ENCODE peak calls at places on chromosomes 3 and 15, in ten cellular contexts. U, X, C, D, M, V, J, R, P and H are unnamed samples.

GRCh38 chr3:58237238-58237939 is at the start of gene ABHD6:
- DNase-seq in U (peak; percentile 82), X (peak; percentile 77), C (peak; percentile 17), D (peak; percentile 89), M (no peak), V (no peak), J (peak; percentile 91), R (peak; percentile 84), P (peak; percentile 88), H (no peak)

GRCh38 chr3:170565495-170565894 is 20.4 kb downstream of the SLC7A14 start:
- DNase-seq in U (no peak), X (no peak), C (no peak), D (no peak), M (no peak), V (no peak), J (no peak), R (no peak), P (no peak), H (no peak)

GRCh38 chr15:58628206-58629057 is 121.1 kb downstream of the ADAM10 start:
- DNase-seq in U (no peak), X (no peak), C (no peak), D (no peak), M (no peak), V (no peak), J (no peak), R (no peak), P (peak; percentile 31), H (no peak)

GRCh38 chr15:100295939-100296338 is 45.8 kb downstream of the ADAMTS17 start:
- DNase-seq in U (no peak), X (no peak), C (no peak), D (no peak), M (no peak), V (no peak), J (no peak), R (no peak), P (no peak), H (no peak)

GRCh38 chr3:160544837-160545236 is 20.5 kb downstream of the KPNA4 start:
- DNase-seq in U (no peak), X (no peak), C (no peak), D (no peak), M (no peak), V (no peak), J (no peak), R (no peak), P (no peak), H (peak; percentile 24)

GRCh38 chr15:96560246-96560895 is 229.9 kb downstream of the NR2F2 start:
- DNase-seq in U (no peak), X (no peak), C (no peak), D (no peak), M (no peak), V (no peak), J (no peak), R (no peak), P (no peak), H (no peak)

GRCh38 chr3:101940521-101940992 is 91.2 kb downstream of the NFKBIZ start:
- DNase-seq in U (no peak), X (peak; percentile 63), C (peak; percentile 90), D (peak; percentile 76), M (peak; percentile 80), V (no peak), J (no peak), R (peak; percentile 11), P (no peak), H (peak; percentile 94)

GRCh38 chr15:58066042-58066867 is 744 bp upstream of the ALDH1A2 start:
- DNase-seq in U (peak; percentile 73), X (peak; percentile 67), C (no peak), D (peak; percentile 71), M (peak; percentile 2), V (no peak), J (peak; percentile 92), R (peak; percentile 48), P (no peak), H (peak; percentile 1)

DNA sequence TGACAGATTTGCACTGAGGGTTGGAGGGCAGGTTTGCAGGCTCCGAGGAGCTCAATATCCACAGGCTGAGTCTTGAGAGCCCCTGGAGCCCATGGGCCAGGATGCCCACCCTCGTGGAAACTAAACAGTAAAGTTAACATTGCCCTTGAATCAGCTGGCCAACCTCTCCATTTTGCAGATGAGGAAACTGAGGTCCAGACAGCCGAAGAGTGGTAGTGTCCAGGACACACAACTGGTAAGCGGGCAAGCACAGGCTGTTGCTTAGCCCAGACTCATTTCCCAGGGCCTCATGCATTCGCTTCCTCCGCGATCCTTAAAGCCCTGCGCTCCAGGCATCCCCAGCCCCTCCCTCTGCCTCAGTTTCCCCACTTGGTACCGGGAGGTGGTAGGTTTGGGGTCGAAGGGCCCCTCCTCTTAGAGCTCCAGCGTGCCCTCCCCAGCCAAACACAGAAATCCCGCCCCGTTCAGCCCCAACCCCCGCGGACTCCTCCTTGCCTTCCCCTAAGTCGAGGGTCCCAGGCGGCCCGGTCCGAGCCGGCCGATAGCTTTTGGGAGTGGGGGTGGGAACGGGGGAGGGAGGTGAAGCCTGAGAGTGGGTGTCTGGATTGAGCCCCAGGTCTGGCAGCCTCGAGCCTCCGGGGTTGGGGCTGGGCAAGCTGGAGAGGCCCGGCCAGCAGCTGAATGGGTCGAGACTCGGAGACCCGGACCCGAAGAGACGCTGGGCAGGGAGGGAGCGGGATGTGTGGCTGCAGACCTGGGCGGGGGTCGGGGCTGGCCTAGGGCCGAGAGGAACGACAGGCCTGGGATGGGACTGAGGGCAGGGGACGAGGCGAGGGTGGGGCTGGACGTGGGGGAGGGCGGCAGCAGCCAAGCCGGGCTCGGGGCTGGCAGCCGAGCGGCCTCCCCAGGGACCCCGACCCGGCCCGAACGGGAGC is 3.6 kb downstream of the PTH1R start:
- DNase-seq in U (no peak), X (no peak), C (no peak), D (no peak), M (no peak), V (no peak), J (no peak), R (no peak), P (no peak), H (no peak)
- H3K4me3 ChIP-seq in U (peak overlapping the region; percentile 40), X (peak overlapping the region; percentile 76), C (peak overlapping the region; percentile 34), D (peak overlapping the region; percentile 50), M (peak overlapping the region; percentile 11), V (peak overlapping the region; percentile 10), J (peak overlapping the region; percentile 33), R (no peak overlapping the region), P (no peak overlapping the region), H (peak overlapping the region; percentile 45)

DNA sequence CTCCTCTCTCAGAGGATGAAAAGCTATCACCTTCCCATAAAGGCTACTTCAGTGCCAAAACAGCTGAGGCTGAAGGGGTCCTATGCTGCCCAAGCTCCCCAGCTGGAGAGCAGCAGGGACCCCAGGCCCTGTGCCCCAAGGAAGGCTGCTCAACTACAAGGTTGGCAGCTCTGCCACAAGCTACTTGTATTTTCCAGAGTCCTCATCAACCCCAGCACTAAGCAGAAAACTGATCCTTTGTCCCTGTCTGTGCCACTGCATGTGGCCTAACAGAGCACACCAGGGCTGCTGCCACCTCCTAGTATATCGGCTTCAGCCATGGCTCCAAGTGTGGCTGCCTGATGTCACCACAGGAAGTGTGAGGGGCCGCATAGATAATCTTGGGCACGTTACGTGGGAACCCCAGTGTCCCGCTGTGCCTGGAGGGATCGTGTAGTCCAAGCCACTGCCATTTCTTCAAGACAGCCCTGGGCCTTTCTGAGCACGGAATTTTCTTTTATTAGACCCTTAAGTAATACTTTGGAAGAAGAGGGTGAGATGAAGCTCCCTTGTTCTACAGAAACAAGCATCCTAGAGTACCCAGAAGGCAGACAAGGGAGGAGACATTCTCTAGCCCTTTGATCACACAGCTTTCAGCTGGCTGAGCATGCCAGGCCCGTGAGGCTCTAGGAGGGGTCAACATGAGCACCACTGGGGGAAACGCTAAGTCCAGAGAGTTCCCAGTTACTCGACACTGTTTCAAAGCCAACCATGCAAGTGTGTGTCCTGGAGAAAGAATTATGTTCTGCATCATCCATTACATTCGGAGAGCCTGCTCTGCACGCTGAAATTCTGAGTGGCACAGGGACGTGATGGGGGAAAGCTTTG is 60.7 kb downstream of the CAPN7 start:
- DNase-seq in U (no peak), X (no peak), C (no peak), D (no peak), M (no peak), V (no peak), J (no peak), R (no peak), P (no peak), H (no peak)
- H3K4me3 ChIP-seq in U (no peak overlapping the region), X (no peak overlapping the region), C (no peak overlapping the region), D (no peak overlapping the region), M (no peak overlapping the region), V (no peak overlapping the region), J (no peak overlapping the region), R (no peak overlapping the region), P (no peak overlapping the region), H (no peak overlapping the region)

GRCh38 chr3:128006061-128006470 is 46.2 kb upstream of the SEC61A1 start:
- DNase-seq in U (no peak), X (no peak), C (no peak), D (no peak), M (no peak), V (no peak), J (no peak), R (peak; percentile 30), P (no peak), H (no peak)
- H3K4me3 ChIP-seq in U (no peak overlapping the region), X (no peak overlapping the region), C (no peak overlapping the region), D (no peak overlapping the region), M (no peak overlapping the region), V (no peak overlapping the region), J (no peak overlapping the region), R (no peak overlapping the region), P (no peak overlapping the region), H (no peak overlapping the region)

GRCh38 chr15:74431645-74432044 is 2.1 kb downstream of the SEMA7A start:
- DNase-seq in U (no peak), X (no peak), C (no peak), D (no peak), M (no peak), V (no peak), J (no peak), R (no peak), P (no peak), H (no peak)

GRCh38 chr15:74431116-74431515 is 2.6 kb downstream of the SEMA7A start:
- DNase-seq in U (no peak), X (no peak), C (no peak), D (no peak), M (no peak), V (no peak), J (no peak), R (no peak), P (no peak), H (no peak)

GRCh38 chr15:74432968-74433591 is 678 bp downstream of the SEMA7A start:
- DNase-seq in U (no peak), X (no peak), C (no peak), D (no peak), M (no peak), V (no peak), J (no peak), R (no peak), P (no peak), H (no peak)

GRCh38 chr15:74433592-74434259 is at the start of gene SEMA7A:
- DNase-seq in U (peak; percentile 86), X (peak; percentile 84), C (no peak), D (peak; percentile 89), M (peak; percentile 19), V (no peak), J (peak; percentile 87), R (peak; percentile 80), P (peak; percentile 65), H (peak; percentile 20)

DNA sequence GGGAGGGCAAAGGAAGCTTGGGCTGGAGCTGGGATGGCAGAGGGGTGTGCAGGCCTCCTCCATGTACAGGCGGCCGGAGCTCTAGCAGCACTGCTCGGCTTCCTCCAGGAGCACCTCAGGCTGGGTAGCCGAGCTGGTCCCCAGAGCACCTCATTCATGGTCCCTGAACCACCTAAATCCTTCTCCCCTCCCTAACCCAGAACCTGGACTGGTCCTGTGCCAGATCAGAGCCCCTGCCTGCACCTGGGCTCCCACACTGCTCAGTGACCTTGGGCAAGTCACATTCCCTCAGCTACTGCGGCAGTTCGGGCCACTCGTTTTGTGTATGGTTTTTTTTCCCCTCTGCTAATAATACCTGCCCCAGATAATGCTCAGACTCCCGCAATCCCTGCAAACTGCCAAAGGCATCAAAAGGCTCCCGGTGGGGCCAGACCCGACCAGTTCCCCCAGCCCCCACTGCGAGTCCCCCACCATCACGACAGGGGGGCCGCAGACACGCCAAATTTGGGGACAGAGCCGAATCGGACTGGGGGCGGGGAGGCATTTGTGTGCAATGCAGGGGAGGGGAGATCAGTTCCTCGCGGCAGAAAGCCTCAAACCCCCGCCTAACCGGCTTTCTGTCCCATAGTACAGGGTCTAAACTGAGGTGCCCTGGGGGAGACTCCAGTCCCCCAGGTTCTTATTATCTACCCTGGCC is 1.3 kb downstream of the SEMA7A start:
- DNase-seq in U (no peak), X (no peak), C (no peak), D (no peak), M (no peak), V (no peak), J (no peak), R (no peak), P (no peak), H (no peak)
- H3K4me3 ChIP-seq in U (no peak overlapping the region), X (peak overlapping the region; percentile 94), C (peak overlapping the region; percentile 77), D (no peak overlapping the region), M (peak overlapping the region; percentile 71), V (peak overlapping the region; percentile 58), J (no peak overlapping the region), R (peak overlapping the region; percentile 75), P (peak overlapping the region; percentile 11), H (peak overlapping the region; percentile 76)